ENCODE peak calls at places on chromosomes 5 and 9, in six cellular contexts. W, Q, X, N, S and F are unnamed samples.

GRCh38 chr5:159992566-159992965 is 16.4 kb upstream of the TTC1 start:
- DNase-seq in S (no peak), W (no peak), Q (peak; percentile 58), N (no peak), X (no peak), F (no peak)

GRCh38 chr5:124737651-124738050 is 8.8 kb downstream of the ZNF608 start:
- DNase-seq in Q (no peak), X (no peak), N (no peak), W (no peak), S (no peak), F (no peak)

GRCh38 chr5:1521054-1521453 is 2.7 kb downstream of the LPCAT1 start:
- DNase-seq in S (no peak), W (no peak), N (no peak), Q (no peak), X (no peak), F (peak; percentile 29)

GRCh38 chr9:122991370-122991830 is 42.1 kb upstream of the GPR21 start:
- DNase-seq in W (peak; percentile 42), X (peak; percentile 13), Q (peak; percentile 94), N (no peak), S (peak; percentile 71), F (peak; percentile 28)

GRCh38 chr9:109319072-109319630 is 1.7 kb downstream of the EPB41L4B start:
- DNase-seq in N (no peak), Q (no peak), X (peak; percentile 73), S (no peak), W (no peak), F (no peak)

GRCh38 chr5:10567781-10568321 is 4.0 kb downstream of the ANKRD33B start:
- DNase-seq in N (no peak), X (no peak), S (no peak), Q (no peak), W (no peak), F (no peak)

GRCh38 chr9:76701441-76702031 is 62.7 kb upstream of the PCA3 start:
- DNase-seq in W (no peak), S (no peak), Q (no peak), N (no peak), X (no peak), F (no peak)

GRCh38 chr9:16337322-16338029 is 533.0 kb downstream of the BNC2 start:
- DNase-seq in Q (peak; percentile 99), X (no peak), S (peak; percentile 90), W (no peak), N (no peak), F (no peak)

GRCh38 chr5:40165106-40165788 is 514.5 kb upstream of the PTGER4 start:
- DNase-seq in S (no peak), W (no peak), N (no peak), X (no peak), Q (no peak), F (no peak)